ENCODE peak calls at places on chromosomes 16 and 17, in seven cellular contexts. D is AG09309, T is sigmoid colon, M is HFFc6, O is Calu3, F is endodermal cell, H is neural crest cell. J is an unnamed sample.

GRCh38 chr17:16072031-16072430 is 72.4 kb downstream of the TTC19 start:
- DNase-seq in M (no peak), T (no peak), D (no peak), F (no peak), H (no peak), O (no peak), J (no peak)

GRCh38 chr17:79388556-79389295 is 222.1 kb downstream of the RBFOX3 start:
- DNase-seq in D (no peak), M (peak), T (no peak), F (peak), O (peak), H (peak), J (peak)

GRCh38 chr16:81266680-81267095 is 28.2 kb downstream of the BCO1 start:
- DNase-seq in T (no peak), O (peak), D (no peak), F (no peak), H (no peak), M (no peak), J (no peak)

GRCh38 chr16:57549730-57550129 is 7.3 kb downstream of the ADGRG5 start:
- DNase-seq in O (no peak), F (no peak), H (no peak), D (no peak), M (no peak), T (no peak), J (no peak)

GRCh38 chr16:53131363-53132071 is 76.7 kb downstream of the CHD9 start:
- DNase-seq in H (peak), D (no peak), M (peak), O (peak), F (peak), T (peak), J (peak)

GRCh38 chr17:49469831-49470568 is 25.1 kb upstream of the NGFR start:
- DNase-seq in H (peak), T (no peak), M (no peak), D (no peak), O (no peak), F (peak), J (no peak)

GRCh38 chr16:77662241-77662640 is 60.1 kb upstream of the NUDT7 start:
- DNase-seq in H (no peak), O (no peak), D (no peak), M (no peak), T (no peak), F (no peak), J (no peak)

GRCh38 chr16:81493755-81494433 is 49.3 kb downstream of the CMIP start:
- DNase-seq in H (no peak), T (no peak), D (no peak), M (peak), F (peak), O (peak), J (peak)

GRCh38 chr17:6569391-6570302 is 13.3 kb upstream of the PITPNM3 start:
- DNase-seq in H (no peak), D (no peak), T (no peak), O (no peak), F (no peak), M (no peak), J (no peak)

GRCh38 chr17:59572301-59572924 is 7.0 kb downstream of the DHX40 start:
- DNase-seq in T (no peak), M (no peak), D (peak), F (no peak), O (no peak), H (no peak), J (no peak)

GRCh38 chr17:73833779-73834613 is 189.8 kb upstream of the SDK2 start:
- DNase-seq in F (peak), O (no peak), D (no peak), H (no peak), M (no peak), T (no peak), J (peak)

GRCh38 chr17:8846768-8847211 is 20.7 kb downstream of the PIK3R6 start:
- DNase-seq in F (peak), T (peak), D (no peak), O (no peak), M (peak), H (no peak), J (no peak)

GRCh38 chr16:85402910-85403692 is 210.0 kb upstream of the GSE1 start:
- DNase-seq in D (no peak), O (peak), F (peak), H (no peak), T (peak), M (no peak), J (peak)

GRCh38 chr17:40076101-40076498 is 13.3 kb downstream of the THRA start:
- DNase-seq in D (no peak), T (no peak), H (no peak), O (no peak), F (no peak), M (no peak), J (no peak)

GRCh38 chr16:75462804-75463203 is 1.7 kb downstream of the TMEM170A start:
- DNase-seq in T (no peak), O (no peak), F (no peak), H (no peak), M (no peak), D (no peak), J (no peak)

GRCh38 chr17:20095366-20096080 is 86.4 kb downstream of the SPECC1 start:
- DNase-seq in O (peak), T (peak), M (peak), D (no peak), F (peak), H (peak), J (no peak)

GRCh38 chr17:66975614-66976378 is 11.3 kb downstream of the CACNG4 start:
- DNase-seq in H (no peak), M (no peak), T (no peak), O (peak), F (peak), D (no peak), J (no peak)

GRCh38 chr17:17822189-17822978 is 14.4 kb downstream of the SREBF1 start:
- DNase-seq in H (no peak), D (peak), T (peak), M (peak), F (no peak), O (no peak), J (no peak)

GRCh38 chr17:32912218-32912897 is 15.6 kb upstream of the TMEM98 start:
- DNase-seq in H (no peak), F (peak), O (no peak), M (peak), T (peak), D (peak), J (no peak)

GRCh38 chr16:4517812-4518211 is 20.8 kb downstream of the CDIP1 start:
- DNase-seq in F (peak), O (peak), M (no peak), H (peak), T (no peak), D (no peak), J (peak)

GRCh38 chr17:4987767-4988083 is 250 bp upstream of the CAMTA2 start:
- DNase-seq in T (no peak), O (no peak), F (no peak), M (no peak), D (no peak), H (no peak), J (no peak)

GRCh38 chr17:31825961-31826691 is 32.9 kb downstream of the COPRS start:
- DNase-seq in H (no peak), T (no peak), M (no peak), O (no peak), D (no peak), F (no peak), J (no peak)

GRCh38 chr16:14148016-14148415 is 76.9 kb downstream of the MRTFB start:
- DNase-seq in M (no peak), H (no peak), D (no peak), O (no peak), T (no peak), F (no peak), J (no peak)

GRCh38 chr17:81927145-81927652 is 336 bp downstream of the MAFG start:
- DNase-seq in O (no peak), M (no peak), T (no peak), H (no peak), F (no peak), D (no peak), J (peak)

GRCh38 chr16:22898874-22899348 is 84.9 kb downstream of the HS3ST2 start:
- DNase-seq in T (peak), O (peak), H (peak), F (peak), D (peak), M (peak), J (peak)

GRCh38 chr17:83189673-83190385 is 110.4 kb downstream of the METRNL start:
- DNase-seq in D (no peak), M (peak), H (no peak), T (peak), F (no peak), O (no peak), J (peak)

GRCh38 chr16:83336630-83337029 is 471.1 kb upstream of the HSBP1 start:
- DNase-seq in D (peak), T (no peak), O (no peak), F (no peak), M (peak), H (no peak), J (no peak)

GRCh38 chr16:61836804-61837398 is 199.3 kb downstream of the CDH8 start:
- DNase-seq in D (no peak), F (no peak), T (no peak), O (no peak), H (no peak), M (no peak), J (no peak)

GRCh38 chr16:50861926-50862325 is 120.0 kb downstream of the CYLD start:
- DNase-seq in M (peak), D (no peak), T (no peak), F (no peak), O (peak), H (no peak), J (no peak)

GRCh38 chr16:84294196-84295142 is at the start of gene WFDC1:
- DNase-seq in O (peak), H (no peak), F (peak), D (no peak), T (peak), M (no peak), J (peak)

GRCh38 chr17:42281571-42282096 is 5.4 kb upstream of the STAT5B start:
- DNase-seq in T (peak), M (no peak), D (no peak), H (no peak), F (peak), O (no peak), J (no peak)
- TF ChIP-seq CTCF in T (no peak), M (no peak), D (no peak), H (no peak), F (no peak), O (no peak), J (no peak)

GRCh38 chr17:72388765-72389473 is 268.1 kb downstream of the SOX9 start:
- DNase-seq in M (peak), F (peak), O (peak), T (no peak), H (no peak), D (no peak), J (no peak)
- TF ChIP-seq CTCF in M (peak), F (peak), O (peak), T (no peak), H (no peak), D (peak), J (no peak)

GRCh38 chr16:87707097-87707496 is 58.7 kb downstream of the KLHDC4 start:
- DNase-seq in O (no peak), D (no peak), F (peak), T (no peak), H (no peak), M (no peak), J (no peak)
- TF ChIP-seq CTCF in O (no peak), D (no peak), F (peak), T (no peak), H (no peak), M (peak), J (no peak)

DNA sequence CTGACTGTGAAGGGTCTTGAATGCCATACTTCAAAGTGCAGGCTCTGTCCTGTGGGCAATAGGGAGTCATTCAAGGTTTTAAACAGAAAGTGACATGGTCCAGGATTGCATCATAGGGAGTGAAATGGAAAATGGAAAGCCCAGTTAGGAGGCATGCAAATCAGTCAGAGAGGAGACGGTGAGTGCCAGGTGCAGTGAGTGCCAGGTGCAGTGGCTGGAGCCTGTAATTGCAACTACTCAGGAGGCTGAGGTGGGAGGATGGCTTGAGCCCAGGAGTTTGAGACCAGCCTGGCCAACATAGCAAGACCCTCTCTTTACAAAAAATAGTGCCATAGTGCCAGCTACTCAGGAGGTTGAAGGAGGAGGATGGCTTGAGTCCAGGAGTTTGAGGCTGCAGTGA is 35.2 kb upstream of the SIAH1 start:
- DNase-seq in D (no peak), T (no peak), H (no peak), O (peak), M (no peak), F (no peak), J (no peak)
- TF ChIP-seq CTCF in D (no peak), T (no peak), H (no peak), O (no peak), M (no peak), F (peak), J (no peak)

GRCh38 chr17:14794961-14795360 is 470.2 kb downstream of the PMP22 start:
- DNase-seq in H (no peak), T (no peak), O (no peak), F (no peak), M (no peak), D (no peak), J (no peak)
- TF ChIP-seq CTCF in H (no peak), T (no peak), O (no peak), F (peak), M (no peak), D (no peak), J (no peak)